ENCODE peak calls at places on chromosomes 5 and 9, in ten cellular contexts. One of them, this sample, is unnamed.

GRCh38 chr5:150778517-150779396 is at the start of gene SMIM3:
- DNase-seq in body of pancreas: peak; percentile 86
- DNase-seq in HCT116: no peak
- DNase-seq in K562: peak; percentile 83
- DNase-seq in colonic mucosa: peak; percentile 84
- DNase-seq in tibial artery: peak; percentile 94
- DNase-seq in endodermal cell: peak; percentile 94
- DNase-seq in PC-3: peak; percentile 72
- DNase-seq in cardiac muscle cell: peak; percentile 84
- DNase-seq in neural progenitor cell: peak; percentile 93
- DNase-seq in this sample: peak; percentile 86

GRCh38 chr5:177142029-177142681 is 8.6 kb downstream of the NSD1 start:
- DNase-seq in body of pancreas: no peak
- DNase-seq in HCT116: no peak
- DNase-seq in K562: no peak
- DNase-seq in colonic mucosa: no peak
- DNase-seq in tibial artery: no peak
- DNase-seq in endodermal cell: no peak
- DNase-seq in PC-3: no peak
- DNase-seq in cardiac muscle cell: no peak
- DNase-seq in neural progenitor cell: no peak
- DNase-seq in this sample: no peak

GRCh38 chr9:93326654-93327053 is 124.8 kb upstream of the FAM120A start:
- DNase-seq in body of pancreas: no peak
- DNase-seq in HCT116: no peak
- DNase-seq in K562: no peak
- DNase-seq in colonic mucosa: no peak
- DNase-seq in tibial artery: no peak
- DNase-seq in endodermal cell: peak; percentile 34
- DNase-seq in PC-3: no peak
- DNase-seq in cardiac muscle cell: no peak
- DNase-seq in neural progenitor cell: no peak
- DNase-seq in this sample: no peak

GRCh38 chr5:35884125-35884788 is 27.6 kb downstream of the IL7R start:
- DNase-seq in body of pancreas: no peak
- DNase-seq in HCT116: no peak
- DNase-seq in K562: no peak
- DNase-seq in colonic mucosa: no peak
- DNase-seq in tibial artery: no peak
- DNase-seq in endodermal cell: no peak
- DNase-seq in PC-3: peak; percentile 90
- DNase-seq in cardiac muscle cell: peak; percentile 75
- DNase-seq in neural progenitor cell: no peak
- DNase-seq in this sample: no peak

GRCh38 chr9:93143830-93144530 is 9.9 kb upstream of the NINJ1 start:
- DNase-seq in body of pancreas: peak; percentile 44
- DNase-seq in HCT116: no peak
- DNase-seq in K562: no peak
- DNase-seq in colonic mucosa: peak; percentile 58
- DNase-seq in tibial artery: no peak
- DNase-seq in endodermal cell: no peak
- DNase-seq in PC-3: no peak
- DNase-seq in cardiac muscle cell: no peak
- DNase-seq in neural progenitor cell: no peak
- DNase-seq in this sample: no peak

GRCh38 chr9:114895605-114896004 is 34.8 kb downstream of the TNFSF8 start:
- DNase-seq in body of pancreas: no peak
- DNase-seq in HCT116: no peak
- DNase-seq in K562: no peak
- DNase-seq in colonic mucosa: no peak
- DNase-seq in tibial artery: no peak
- DNase-seq in endodermal cell: no peak
- DNase-seq in PC-3: no peak
- DNase-seq in cardiac muscle cell: peak; percentile 59
- DNase-seq in neural progenitor cell: no peak
- DNase-seq in this sample: no peak

GRCh38 chr5:116502616-116503015 is 72.0 kb downstream of the SEMA6A start:
- DNase-seq in body of pancreas: no peak
- DNase-seq in HCT116: no peak
- DNase-seq in K562: no peak
- DNase-seq in colonic mucosa: no peak
- DNase-seq in tibial artery: no peak
- DNase-seq in endodermal cell: peak; percentile 42
- DNase-seq in PC-3: no peak
- DNase-seq in cardiac muscle cell: peak; percentile 62
- DNase-seq in neural progenitor cell: no peak
- DNase-seq in this sample: no peak

GRCh38 chr5:78829811-78830499 is 155.2 kb downstream of the ARSB start:
- DNase-seq in body of pancreas: peak; percentile 43
- DNase-seq in HCT116: no peak
- DNase-seq in K562: no peak
- DNase-seq in colonic mucosa: peak; percentile 30
- DNase-seq in tibial artery: peak; percentile 92
- DNase-seq in endodermal cell: no peak
- DNase-seq in PC-3: no peak
- DNase-seq in cardiac muscle cell: peak; percentile 43
- DNase-seq in neural progenitor cell: no peak
- DNase-seq in this sample: no peak

GRCh38 chr5:178380541-178381074 is 148.0 kb upstream of the PHYKPL start:
- DNase-seq in body of pancreas: no peak
- DNase-seq in HCT116: no peak
- DNase-seq in K562: no peak
- DNase-seq in colonic mucosa: no peak
- DNase-seq in tibial artery: no peak
- DNase-seq in endodermal cell: no peak
- DNase-seq in PC-3: no peak
- DNase-seq in cardiac muscle cell: no peak
- DNase-seq in neural progenitor cell: no peak
- DNase-seq in this sample: no peak

GRCh38 chr9:16725066-16725465 is 145.4 kb downstream of the BNC2 start:
- DNase-seq in body of pancreas: no peak
- DNase-seq in HCT116: no peak
- DNase-seq in K562: no peak
- DNase-seq in colonic mucosa: no peak
- DNase-seq in tibial artery: no peak
- DNase-seq in endodermal cell: no peak
- DNase-seq in PC-3: peak; percentile 31
- DNase-seq in cardiac muscle cell: no peak
- DNase-seq in neural progenitor cell: no peak
- DNase-seq in this sample: no peak

GRCh38 chr5:77171141-77171910 is 39.2 kb upstream of the PDE8B start:
- DNase-seq in body of pancreas: no peak
- DNase-seq in HCT116: no peak
- DNase-seq in K562: no peak
- DNase-seq in colonic mucosa: no peak
- DNase-seq in tibial artery: no peak
- DNase-seq in endodermal cell: no peak
- DNase-seq in PC-3: no peak
- DNase-seq in cardiac muscle cell: no peak
- DNase-seq in neural progenitor cell: no peak
- DNase-seq in this sample: no peak

GRCh38 chr5:35518104-35518503 is 99.6 kb upstream of the SPEF2 start:
- DNase-seq in body of pancreas: no peak
- DNase-seq in HCT116: no peak
- DNase-seq in K562: no peak
- DNase-seq in colonic mucosa: no peak
- DNase-seq in tibial artery: no peak
- DNase-seq in endodermal cell: no peak
- DNase-seq in PC-3: no peak
- DNase-seq in cardiac muscle cell: no peak
- DNase-seq in neural progenitor cell: no peak
- DNase-seq in this sample: no peak

DNA sequence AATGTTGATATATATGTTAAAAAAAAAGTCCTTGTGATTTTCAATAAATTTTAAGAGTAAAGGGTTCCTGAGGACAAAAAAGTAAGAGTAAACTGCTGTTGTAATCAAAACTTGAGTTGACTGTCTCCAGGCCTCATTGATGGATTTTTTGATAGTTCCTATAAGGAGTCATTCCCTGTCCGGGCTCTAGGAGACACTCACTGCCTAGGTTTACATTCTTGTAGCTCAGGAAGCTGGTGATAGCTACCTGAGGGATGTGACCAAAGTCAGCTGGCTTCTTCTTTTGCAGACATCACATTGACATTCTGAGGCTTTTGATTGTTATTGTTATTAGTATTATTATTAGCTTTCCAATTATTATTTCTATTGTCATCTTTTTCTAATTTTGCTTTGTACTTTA is 116.5 kb upstream of the FBXL7 start:
- DNase-seq in body of pancreas: no peak
- DNase-seq in HCT116: no peak
- DNase-seq in K562: no peak
- DNase-seq in colonic mucosa: no peak
- DNase-seq in tibial artery: no peak
- DNase-seq in endodermal cell: peak; percentile 54
- DNase-seq in PC-3: peak; percentile 34
- DNase-seq in cardiac muscle cell: peak; percentile 25
- DNase-seq in neural progenitor cell: peak; percentile 42
- DNase-seq in this sample: no peak
- TF ChIP-seq CTCF in body of pancreas: no peak
- TF ChIP-seq CTCF in HCT116: no peak
- TF ChIP-seq CTCF in K562: no peak
- TF ChIP-seq CTCF in colonic mucosa: peak; percentile 15
- TF ChIP-seq CTCF in tibial artery: peak; percentile 47
- TF ChIP-seq CTCF in endodermal cell: peak; percentile 80
- TF ChIP-seq CTCF in PC-3: peak; percentile 49
- TF ChIP-seq CTCF in cardiac muscle cell: peak; percentile 49
- TF ChIP-seq CTCF in neural progenitor cell: peak; percentile 54
- TF ChIP-seq CTCF in this sample: peak; percentile 43

DNA sequence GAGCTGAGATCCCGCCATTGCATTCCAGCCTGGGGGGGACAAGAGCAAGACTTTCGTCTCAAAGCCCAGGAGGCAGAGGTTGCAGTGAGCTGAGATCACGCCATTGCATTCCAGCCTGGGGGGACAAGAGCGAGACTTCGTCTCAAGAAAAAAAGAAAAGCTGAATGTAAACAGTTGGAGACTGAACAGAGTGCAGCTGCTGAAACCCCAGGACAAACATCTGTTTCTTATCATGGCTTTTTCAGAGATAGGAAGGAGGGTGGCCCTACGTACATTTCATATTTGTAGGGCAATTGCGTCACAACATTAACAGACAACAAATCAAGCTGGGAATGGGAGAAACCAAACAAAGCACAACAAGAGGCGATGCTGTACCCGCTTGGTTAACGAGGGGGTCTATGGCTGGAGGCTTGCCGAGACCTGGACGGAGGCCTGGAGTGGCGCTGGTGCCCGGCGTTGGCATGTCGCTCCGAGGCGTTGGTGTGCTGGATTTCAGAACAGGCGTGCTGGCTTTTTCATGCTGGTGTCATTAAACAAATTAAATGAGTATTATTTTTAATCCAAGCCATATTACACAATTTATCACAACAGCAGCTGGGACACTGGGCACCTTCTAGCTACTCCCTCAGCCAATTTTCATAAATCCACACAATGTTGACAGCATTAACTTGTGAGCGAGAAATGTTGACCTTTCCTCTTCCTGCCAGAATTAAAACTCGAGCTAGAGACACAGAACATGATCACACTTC is 76.2 kb downstream of the TLE1 start:
- DNase-seq in body of pancreas: peak; percentile 13
- DNase-seq in HCT116: no peak
- DNase-seq in K562: no peak
- DNase-seq in colonic mucosa: no peak
- DNase-seq in tibial artery: peak; percentile 86
- DNase-seq in endodermal cell: no peak
- DNase-seq in PC-3: no peak
- DNase-seq in cardiac muscle cell: peak; percentile 97
- DNase-seq in neural progenitor cell: no peak
- DNase-seq in this sample: peak; percentile 31
- H3K4me3 ChIP-seq in body of pancreas: no peak overlapping the region
- H3K4me3 ChIP-seq in HCT116: no peak overlapping the region
- H3K4me3 ChIP-seq in K562: no peak overlapping the region
- H3K4me3 ChIP-seq in colonic mucosa: no peak overlapping the region
- H3K4me3 ChIP-seq in tibial artery: peak overlapping the region; percentile 1
- H3K4me3 ChIP-seq in endodermal cell: no peak overlapping the region
- H3K4me3 ChIP-seq in PC-3: no peak overlapping the region
- H3K4me3 ChIP-seq in cardiac muscle cell: no peak overlapping the region
- H3K4me3 ChIP-seq in neural progenitor cell: no peak overlapping the region
- H3K4me3 ChIP-seq in this sample: no peak overlapping the region

GRCh38 chr5:141515946-141516647 is 27.2 kb downstream of the PCDHGC5 start:
- DNase-seq in body of pancreas: no peak
- DNase-seq in HCT116: no peak
- DNase-seq in K562: no peak
- DNase-seq in colonic mucosa: no peak
- DNase-seq in tibial artery: no peak
- DNase-seq in endodermal cell: no peak
- DNase-seq in PC-3: no peak
- DNase-seq in cardiac muscle cell: no peak
- DNase-seq in neural progenitor cell: no peak
- DNase-seq in this sample: no peak
- H3K36me3 ChIP-seq in body of pancreas: peaks cover 13% of the 10 kb centered on the region
- H3K36me3 ChIP-seq in HCT116: peaks cover 6% of the 10 kb centered on the region
- H3K36me3 ChIP-seq in K562: peaks cover 80% of the 10 kb centered on the region
- H3K36me3 ChIP-seq in colonic mucosa: no peaks in the 10 kb centered on the region
- H3K36me3 ChIP-seq in tibial artery: peaks cover 18% of the 10 kb centered on the region
- H3K36me3 ChIP-seq in endodermal cell: peaks cover 73% of the 10 kb centered on the region
- H3K36me3 ChIP-seq in PC-3: peaks cover 33% of the 10 kb centered on the region
- H3K36me3 ChIP-seq in cardiac muscle cell: no peaks in the 10 kb centered on the region
- H3K36me3 ChIP-seq in neural progenitor cell: no peaks in the 10 kb centered on the region
- H3K36me3 ChIP-seq in this sample: no peaks in the 10 kb centered on the region

GRCh38 chr5:160462167-160462566 is 40.5 kb downstream of the PTTG1 start:
- DNase-seq in body of pancreas: no peak
- DNase-seq in HCT116: no peak
- DNase-seq in K562: no peak
- DNase-seq in colonic mucosa: no peak
- DNase-seq in tibial artery: no peak
- DNase-seq in endodermal cell: no peak
- DNase-seq in PC-3: no peak
- DNase-seq in cardiac muscle cell: no peak
- DNase-seq in neural progenitor cell: no peak
- DNase-seq in this sample: no peak

GRCh38 chr5:160461378-160461777 is 39.7 kb downstream of the PTTG1 start:
- DNase-seq in body of pancreas: no peak
- DNase-seq in HCT116: no peak
- DNase-seq in K562: no peak
- DNase-seq in colonic mucosa: no peak
- DNase-seq in tibial artery: no peak
- DNase-seq in endodermal cell: no peak
- DNase-seq in PC-3: no peak
- DNase-seq in cardiac muscle cell: no peak
- DNase-seq in neural progenitor cell: no peak
- DNase-seq in this sample: no peak

GRCh38 chr5:160458971-160459800 is 37.5 kb downstream of the PTTG1 start:
- DNase-seq in body of pancreas: no peak
- DNase-seq in HCT116: no peak
- DNase-seq in K562: no peak
- DNase-seq in colonic mucosa: no peak
- DNase-seq in tibial artery: no peak
- DNase-seq in endodermal cell: no peak
- DNase-seq in PC-3: no peak
- DNase-seq in cardiac muscle cell: no peak
- DNase-seq in neural progenitor cell: no peak
- DNase-seq in this sample: no peak

GRCh38 chr5:160463227-160463626 is 41.6 kb downstream of the PTTG1 start:
- DNase-seq in body of pancreas: no peak
- DNase-seq in HCT116: no peak
- DNase-seq in K562: no peak
- DNase-seq in colonic mucosa: no peak
- DNase-seq in tibial artery: no peak
- DNase-seq in endodermal cell: no peak
- DNase-seq in PC-3: no peak
- DNase-seq in cardiac muscle cell: no peak
- DNase-seq in neural progenitor cell: no peak
- DNase-seq in this sample: no peak

GRCh38 chr5:160460377-160461049 is 38.9 kb downstream of the PTTG1 start:
- DNase-seq in body of pancreas: no peak
- DNase-seq in HCT116: no peak
- DNase-seq in K562: no peak
- DNase-seq in colonic mucosa: no peak
- DNase-seq in tibial artery: no peak
- DNase-seq in endodermal cell: no peak
- DNase-seq in PC-3: no peak
- DNase-seq in cardiac muscle cell: peak; percentile 25
- DNase-seq in neural progenitor cell: no peak
- DNase-seq in this sample: no peak
- TF ChIP-seq CTCF in body of pancreas: no peak
- TF ChIP-seq CTCF in HCT116: peak; percentile 38
- TF ChIP-seq CTCF in K562: peak; percentile 24
- TF ChIP-seq CTCF in colonic mucosa: no peak
- TF ChIP-seq CTCF in tibial artery: no peak
- TF ChIP-seq CTCF in endodermal cell: peak; percentile 47
- TF ChIP-seq CTCF in PC-3: peak; percentile 35
- TF ChIP-seq CTCF in cardiac muscle cell: peak; percentile 36
- TF ChIP-seq CTCF in neural progenitor cell: no peak
- TF ChIP-seq CTCF in this sample: no peak

This sample was measured in Caco-2.